ENCODE peak calls at places on chromosome 1, in eight cellular contexts. B is sigmoid colon; L is CD8-positive, alpha-beta T cell; K is psoas muscle; G is uterus; V is heart left ventricle; E is SK-N-SH; Q is AG04450. P is an unnamed sample.

GRCh38 chr1:203199481-203200058 is 13.1 kb upstream of the CHI3L1 start:
- DNase-seq in L (no peak), V (no peak), G (no peak), Q (no peak), B (peak), K (no peak), E (no peak), P (no peak)

GRCh38 chr1:234676103-234676594 is 66.2 kb upstream of the IRF2BP2 start:
- DNase-seq in K (peak), V (peak), G (peak), Q (no peak), B (peak), E (peak), L (peak), P (peak)

GRCh38 chr1:6279721-6280383 is 19.0 kb upstream of the GPR153 start:
- DNase-seq in K (no peak), Q (no peak), B (no peak), E (no peak), L (no peak), G (no peak), V (no peak), P (no peak)

GRCh38 chr1:222105393-222105737 is 363.5 kb upstream of the DUSP10 start:
- DNase-seq in G (no peak), L (no peak), K (no peak), V (no peak), Q (no peak), E (no peak), B (no peak), P (no peak)

GRCh38 chr1:68231627-68232303 is 558 bp downstream of the WLS start:
- DNase-seq in E (peak), V (peak), G (peak), Q (peak), B (peak), K (peak), L (no peak), P (peak)

GRCh38 chr1:84571150-84571535 is 3.1 kb downstream of the CTBS start:
- DNase-seq in Q (no peak), V (no peak), L (no peak), K (no peak), E (no peak), B (no peak), G (no peak), P (no peak)

GRCh38 chr1:202207292-202207691 is 13.7 kb downstream of the LGR6 start:
- DNase-seq in Q (no peak), K (no peak), G (no peak), V (no peak), E (peak), B (no peak), L (no peak), P (no peak)

GRCh38 chr1:218565333-218565732 is 220.2 kb downstream of the TGFB2 start:
- DNase-seq in K (no peak), B (no peak), Q (no peak), L (no peak), G (no peak), V (no peak), E (no peak), P (no peak)

GRCh38 chr1:81876901-81877750 is 76.4 kb downstream of the ADGRL2 start:
- DNase-seq in V (no peak), G (no peak), Q (no peak), L (no peak), B (no peak), E (no peak), K (no peak), P (no peak)

GRCh38 chr1:160625725-160626498 is 20.9 kb downstream of the SLAMF1 start:
- DNase-seq in L (peak), G (no peak), Q (no peak), B (no peak), V (no peak), K (no peak), E (no peak), P (no peak)

GRCh38 chr1:18634276-18634675 is 3.6 kb downstream of the PAX7 start:
- DNase-seq in G (no peak), L (no peak), K (no peak), E (no peak), B (no peak), Q (no peak), V (no peak), P (no peak)

GRCh38 chr1:18636762-18637552 is 6.3 kb downstream of the PAX7 start:
- DNase-seq in Q (no peak), L (no peak), K (no peak), G (no peak), E (peak), V (peak), B (no peak), P (no peak)

GRCh38 chr1:18635070-18635577 is 4.5 kb downstream of the PAX7 start:
- DNase-seq in G (no peak), E (no peak), L (no peak), B (no peak), Q (no peak), K (no peak), V (no peak), P (no peak)

GRCh38 chr1:18637553-18637960 is 6.9 kb downstream of the PAX7 start:
- DNase-seq in V (peak), Q (no peak), L (no peak), E (peak), K (no peak), B (no peak), G (no peak), P (no peak)

GRCh38 chr1:18635833-18636671 is 5.4 kb downstream of the PAX7 start:
- DNase-seq in L (no peak), G (no peak), Q (no peak), E (peak), B (no peak), V (peak), K (no peak), P (no peak)
- TF ChIP-seq CTCF in L (no peak), G (no peak), Q (no peak), E (no peak), B (no peak), V (no peak), K (no peak), P (peak)

DNA sequence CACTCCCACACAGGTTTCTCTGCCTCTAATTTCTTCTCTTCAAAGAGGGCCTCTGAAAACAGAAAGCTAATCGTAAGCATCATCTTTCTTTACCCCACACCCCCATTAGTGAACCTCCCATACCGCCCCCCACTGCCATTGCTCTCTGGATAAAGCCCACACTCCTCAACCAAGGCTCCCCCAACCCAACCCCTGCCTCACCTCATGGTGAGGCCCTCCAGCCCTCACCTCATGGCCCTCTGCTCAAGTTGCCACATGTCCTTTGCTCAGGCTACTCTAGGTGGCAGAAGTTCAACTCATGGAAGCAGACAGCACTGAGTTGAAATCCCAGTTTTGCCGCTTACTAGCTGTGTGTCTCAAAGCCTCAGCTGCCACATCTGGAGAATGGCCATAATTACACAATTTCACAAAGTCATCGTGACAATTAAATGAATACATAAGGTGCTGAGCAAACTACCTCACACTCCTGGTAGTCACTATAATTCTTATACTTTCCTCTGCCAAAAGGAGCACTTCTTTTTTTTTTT is 18.2 kb upstream of the WASF2 start:
- DNase-seq in Q (no peak), K (no peak), L (no peak), E (peak), G (no peak), B (no peak), V (no peak), P (no peak)
- TF ChIP-seq CTCF in Q (no peak), K (no peak), L (no peak), E (no peak), G (no peak), B (no peak), V (no peak), P (no peak)

DNA sequence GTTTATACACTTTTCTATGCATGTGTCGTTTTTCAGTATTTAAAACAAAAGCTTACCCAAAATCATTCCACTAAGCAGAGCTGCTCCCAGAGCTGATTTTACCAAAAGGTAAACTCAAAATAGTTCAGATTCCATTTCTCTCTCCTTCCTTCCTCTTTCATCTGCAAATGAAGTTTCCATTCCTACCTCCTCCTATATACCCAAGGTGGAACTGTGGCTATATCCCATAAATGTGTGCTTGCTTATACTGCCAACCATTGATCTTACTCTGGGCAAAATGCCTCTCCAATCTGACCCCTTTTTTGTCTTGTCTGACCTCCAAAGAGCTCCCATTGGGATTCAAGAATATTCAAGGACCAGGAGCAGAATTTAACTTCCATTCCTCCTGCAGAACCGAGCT is 9.5 kb downstream of the OLFML2B start:
- DNase-seq in V (no peak), L (no peak), G (no peak), K (no peak), B (no peak), E (no peak), Q (no peak), P (no peak)
- TF ChIP-seq CTCF in V (no peak), L (no peak), G (no peak), K (no peak), B (no peak), E (no peak), Q (no peak), P (no peak)

DNA sequence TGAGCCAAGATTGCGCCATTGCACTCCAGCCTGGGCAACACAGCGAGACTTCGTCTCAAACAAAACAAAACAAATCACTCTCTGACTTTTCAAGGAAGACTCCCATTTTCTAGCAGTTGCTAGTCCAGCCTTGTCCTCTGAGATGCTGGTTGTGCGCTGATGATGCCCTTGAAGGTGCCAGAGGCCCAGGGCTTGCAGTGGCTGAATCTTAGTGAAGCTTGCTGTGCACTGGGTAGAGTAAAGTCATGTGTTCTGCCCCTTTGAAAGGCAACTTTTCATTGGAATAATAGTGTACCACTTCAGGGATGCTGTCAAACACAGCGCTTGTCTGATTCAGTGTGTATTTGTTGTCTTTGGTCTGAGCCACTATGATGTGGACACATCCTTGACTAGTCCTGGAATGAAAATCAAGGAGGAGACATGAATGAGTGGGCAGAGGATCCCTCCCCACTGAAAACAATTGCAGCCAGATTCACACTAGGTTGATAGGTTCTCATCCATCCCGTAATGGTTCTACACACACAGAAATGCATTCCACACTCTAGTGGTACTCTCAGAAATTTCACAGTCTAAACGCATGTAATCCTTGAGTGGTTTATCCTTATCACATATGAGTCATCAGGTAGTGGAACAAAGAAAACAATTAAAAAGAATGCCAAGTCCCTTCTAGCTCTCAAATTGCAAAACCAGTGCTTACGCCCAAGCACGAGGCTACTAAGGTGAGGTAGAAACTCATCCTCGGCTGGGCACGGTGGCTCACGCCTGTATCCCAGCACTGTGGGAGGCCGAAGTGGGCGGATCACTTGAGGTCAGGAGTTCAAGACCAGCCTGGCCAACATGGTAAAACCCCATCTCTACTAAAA is 17.8 kb upstream of the TDRD10 start:
- DNase-seq in Q (peak), G (no peak), B (no peak), L (no peak), K (no peak), V (no peak), E (no peak), P (no peak)
- TF ChIP-seq CTCF in Q (peak), G (no peak), B (no peak), L (no peak), K (no peak), V (no peak), E (no peak), P (no peak)

DNA sequence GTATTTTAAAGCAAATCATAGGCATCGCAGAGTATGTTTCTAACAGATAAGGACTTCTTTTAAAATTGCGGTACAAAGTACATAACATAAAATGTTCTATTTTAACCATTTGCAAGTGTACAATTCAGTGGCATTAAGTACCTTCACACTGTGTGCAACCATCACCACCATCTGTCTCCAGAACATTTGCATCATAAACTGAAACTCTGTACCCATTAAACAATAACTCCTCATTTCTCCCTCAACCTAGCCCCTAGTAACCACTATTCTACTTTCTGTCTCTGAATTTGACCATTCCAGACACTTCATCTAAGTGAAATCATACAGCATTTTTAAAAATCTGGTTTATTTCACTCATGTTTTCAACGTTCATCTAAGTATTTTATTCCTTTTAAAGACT is 16.6 kb upstream of the ATF3 start:
- DNase-seq in G (no peak), E (no peak), B (no peak), V (no peak), K (no peak), Q (no peak), L (no peak), P (no peak)
- TF ChIP-seq CTCF in G (no peak), E (no peak), B (no peak), V (no peak), K (no peak), Q (no peak), L (no peak), P (no peak)

GRCh38 chr1:115543247-115543646 is 98.5 kb upstream of the VANGL1 start:
- DNase-seq in G (no peak), E (no peak), Q (no peak), B (no peak), K (no peak), L (no peak), V (no peak), P (no peak)
- TF ChIP-seq CTCF in G (no peak), E (peak), Q (peak), B (no peak), K (no peak), L (no peak), V (no peak), P (no peak)

P was measured in neural crest cell.